ENCODE peak calls at places on chromosomes 4 and X, in six cellular contexts. V, O, N, G, Z and R are unnamed samples. For H3K4me1 and H3K9me3, the result is how much of the 10 kb centered on the place peaks cover.

GRCh38 chr4:8380511-8381415 is 59.8 kb downstream of the ACOX3 start:
- DNase-seq in V (no peak), O (no peak), G (no peak), N (no peak), Z (peak), R (peak)

GRCh38 chr4:79743014-79743413 is 330.0 kb downstream of the ANTXR2 start:
- DNase-seq in O (no peak), N (no peak), V (no peak), G (no peak), Z (no peak), R (no peak)

GRCh38 chr4:151717271-151717670 is 43.5 kb downstream of the GATB start:
- DNase-seq in G (no peak), N (no peak), O (no peak), Z (no peak), V (no peak), R (no peak)

GRCh38 chrX:103276581-103277002 is at the start of gene TCEAL5:
- DNase-seq in Z (no peak), V (no peak), N (no peak), G (no peak), O (no peak), R (no peak)

GRCh38 chr4:140296335-140296753 is 77.1 kb upstream of the SCOC start:
- DNase-seq in N (peak), Z (no peak), O (no peak), V (no peak), G (no peak), R (peak)

GRCh38 chrX:22389544-22390243 is 117.0 kb downstream of the CBLL2 start:
- DNase-seq in Z (no peak), V (no peak), O (no peak), N (peak), G (no peak), R (no peak)

GRCh38 chr4:2570551-2571222 is 34.2 kb downstream of the FAM193A start:
- DNase-seq in O (no peak), N (no peak), Z (no peak), G (peak), V (peak), R (no peak)

GRCh38 chrX:107678957-107679740 is 50.8 kb downstream of the PRPS1 start:
- DNase-seq in G (peak), N (peak), V (peak), O (peak), Z (no peak), R (peak)

GRCh38 chrX:72685810-72686465 is 28.2 kb downstream of the PHKA1 start:
- DNase-seq in O (no peak), V (no peak), N (peak), G (no peak), Z (no peak), R (no peak)

GRCh38 chrX:15349046-15349445 is 13.7 kb upstream of the PIGA start:
- DNase-seq in G (no peak), V (peak), O (peak), N (peak), Z (no peak), R (no peak)

GRCh38 chr4:161256716-161257115 is 907.1 kb downstream of the FSTL5 start:
- DNase-seq in G (no peak), O (peak), V (no peak), Z (no peak), N (peak), R (no peak)

GRCh38 chrX:120731386-120731785 is 101.5 kb upstream of the C1GALT1C1 start:
- DNase-seq in V (no peak), Z (no peak), N (peak), O (no peak), G (no peak), R (no peak)

GRCh38 chr4:24321151-24321550 is 263.2 kb downstream of the DHX15 start:
- DNase-seq in O (no peak), V (no peak), G (no peak), N (peak), Z (no peak), R (no peak)

GRCh38 chrX:10505726-10506125 is 114.7 kb downstream of the MID1 start:
- DNase-seq in Z (no peak), N (no peak), V (no peak), O (no peak), G (no peak), R (no peak)
- H3K27ac ChIP-seq in Z (no peak), N (no peak), V (no peak), O (no peak), G (no peak), R (no peak)

GRCh38 chrX:13700380-13700779 is 11.5 kb downstream of the RAB9A start:
- DNase-seq in O (no peak), Z (no peak), V (no peak), N (no peak), G (no peak), R (no peak)
- H3K4me1 ChIP-seq in O (under half), Z (under half), V (under half), N (under half), G (under half), R (under half)

GRCh38 chrX:106009145-106009544 is 29.4 kb downstream of the SERPINA7 start:
- DNase-seq in Z (no peak), N (no peak), V (no peak), G (no peak), O (no peak), R (no peak)
- H3K9me3 ChIP-seq in Z (under half), N (under half), V (under half), G (under half), O (under half), R (under half)

GRCh38 chr4:38785041-38785790 is 2.4 kb upstream of the TLR10 start:
- DNase-seq in G (no peak), N (no peak), Z (no peak), V (no peak), O (no peak), R (no peak)
- H3K27ac ChIP-seq in G (no peak), N (no peak), Z (no peak), V (no peak), O (no peak), R (no peak)

DNA sequence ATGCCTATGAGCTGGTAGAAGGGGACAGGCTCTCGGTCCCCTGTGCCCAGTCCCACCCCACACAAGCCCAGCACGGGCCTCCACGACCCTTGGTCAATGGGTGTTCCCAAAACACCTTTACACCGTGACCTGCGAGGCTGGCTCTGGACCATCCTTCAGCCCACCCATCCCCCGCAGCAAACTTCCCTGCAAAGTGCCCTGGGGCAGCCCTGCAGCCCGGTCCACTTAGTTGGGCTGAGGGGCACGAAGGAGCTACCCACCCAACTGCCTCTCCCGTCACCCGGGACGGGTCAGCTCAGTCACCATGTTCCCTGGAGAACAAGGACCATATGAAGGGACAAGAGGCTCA is 23.4 kb downstream of the WDR1 start:
- DNase-seq in Z (peak), V (no peak), O (no peak), G (no peak), N (no peak), R (peak)
- H3K4me1 ChIP-seq in Z (under half), V (under half), O (under half), G (half or more), N (under half), R (under half)

DNA sequence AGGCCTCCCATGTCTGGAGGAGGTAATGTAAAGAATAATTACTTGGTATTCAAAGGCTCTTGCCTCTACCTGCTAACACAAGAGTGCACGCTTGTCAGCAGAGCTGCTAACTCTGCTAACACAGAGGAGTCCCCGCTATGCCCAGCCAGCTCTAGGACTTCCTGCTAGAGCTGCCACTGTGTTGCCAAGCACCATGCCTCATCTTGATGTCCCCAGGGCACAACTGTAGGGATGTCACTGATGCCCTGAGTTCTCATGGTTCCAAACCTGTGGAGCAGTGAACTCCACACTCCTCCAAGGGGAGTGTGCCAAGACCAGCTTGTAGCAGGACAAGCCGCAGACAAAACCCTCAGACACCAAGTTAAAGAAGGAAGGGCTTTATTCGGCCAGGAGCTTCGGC is 55.3 kb upstream of the CLDN24 start:
- DNase-seq in N (no peak), V (no peak), Z (no peak), O (no peak), G (no peak), R (no peak)
- H3K9me3 ChIP-seq in N (under half), V (under half), Z (under half), O (half or more), G (under half), R (under half)

GRCh38 chrX:122565952-122566351 is 618.1 kb upstream of the GRIA3 start:
- DNase-seq in O (no peak), Z (no peak), G (no peak), N (peak), V (no peak), R (peak)
- H3K27ac ChIP-seq in O (no peak), Z (no peak), G (no peak), N (no peak), V (no peak), R (no peak)

DNA sequence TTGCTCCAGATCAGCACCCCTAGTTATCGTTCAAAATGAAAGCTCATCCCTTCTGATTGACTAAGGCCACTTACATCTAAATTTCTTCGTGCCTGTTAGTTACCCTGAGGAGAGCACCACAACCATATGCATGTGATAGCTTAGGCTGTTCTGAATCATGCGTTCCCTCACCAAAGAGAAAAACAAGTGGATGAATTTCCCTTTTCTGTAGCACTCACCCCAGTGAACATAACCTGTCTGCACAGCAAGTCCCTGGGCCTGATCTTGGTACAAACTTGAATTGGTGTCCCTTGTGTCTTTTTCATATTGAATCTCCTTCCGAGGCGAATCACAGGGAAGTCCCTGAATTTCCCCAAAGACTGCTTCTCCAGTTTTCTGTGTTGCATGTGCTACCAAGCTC is 100.5 kb downstream of the KLHL8 start:
- DNase-seq in O (no peak), G (no peak), N (no peak), V (no peak), Z (no peak), R (no peak)
- H3K4me1 ChIP-seq in O (under half), G (under half), N (under half), V (under half), Z (under half), R (under half)

GRCh38 chrX:35006361-35006760 is 63.8 kb downstream of the FAM47B start:
- DNase-seq in O (no peak), Z (no peak), V (no peak), N (no peak), G (no peak), R (no peak)
- H3K9me3 ChIP-seq in O (under half), Z (under half), V (under half), N (under half), G (under half), R (under half)